ENCODE peak calls at places on chromosome 7, in nine cellular contexts. G is fibroblast of pulmonary artery, A is transverse colon, O is cardiac muscle cell, D is choroid plexus epithelial cell, V is colonic mucosa, I is HFF-Myc, W is left ventricle myocardium inferior, T is cardiac fibroblast. R is an unnamed sample.

GRCh38 chr7:91127974-91128373 is 136.3 kb upstream of the FZD1 start:
- DNase-seq in W (no peak), I (no peak), D (no peak), V (no peak), T (no peak), G (no peak), O (no peak), A (no peak), R (no peak)

GRCh38 chr7:112497481-112497880 is 16.7 kb downstream of the LSMEM1 start:
- DNase-seq in T (no peak), O (no peak), I (no peak), V (no peak), A (no peak), W (no peak), G (no peak), D (peak; percentile 56), R (no peak)

GRCh38 chr7:134293029-134293740 is 23.5 kb downstream of the SLC35B4 start:
- DNase-seq in O (no peak), V (peak; percentile 22), I (no peak), T (no peak), W (no peak), A (peak; percentile 35), G (no peak), D (no peak), R (no peak)

GRCh38 chr7:136956232-136956631 is 87.8 kb downstream of the CHRM2 start:
- DNase-seq in T (peak; percentile 72), W (no peak), V (no peak), D (peak; percentile 72), I (peak; percentile 45), G (peak; percentile 64), O (peak; percentile 53), A (no peak), R (peak; percentile 40)

GRCh38 chr7:115965241-115965640 is 65.3 kb downstream of the TFEC start:
- DNase-seq in O (no peak), V (no peak), G (peak; percentile 8), A (no peak), T (no peak), I (no peak), W (no peak), D (no peak), R (no peak)

GRCh38 chr7:102450242-102450641 is 14.4 kb downstream of the ALKBH4 start:
- DNase-seq in G (no peak), A (peak; percentile 48), O (no peak), W (no peak), T (no peak), D (no peak), I (no peak), V (no peak), R (no peak)

GRCh38 chr7:127708788-127709187 is 56.8 kb downstream of the SND1 start:
- DNase-seq in G (peak; percentile 93), O (peak; percentile 90), T (peak; percentile 93), A (peak; percentile 75), V (peak; percentile 79), W (peak; percentile 26), I (peak; percentile 56), D (peak; percentile 93), R (peak; percentile 94)

GRCh38 chr7:19772323-19772722 is 1.1 kb downstream of the TMEM196 start:
- DNase-seq in T (no peak), G (no peak), D (no peak), W (no peak), O (no peak), A (no peak), I (no peak), V (no peak), R (no peak)

GRCh38 chr7:112205348-112206237 is 606 bp downstream of the DOCK4 start:
- DNase-seq in W (peak; percentile 73), I (no peak), O (peak; percentile 78), T (peak; percentile 74), G (peak; percentile 73), D (peak; percentile 76), A (peak; percentile 65), V (peak; percentile 60), R (peak; percentile 67)

GRCh38 chr7:44881066-44881600 is 4.2 kb downstream of the PURB start:
- DNase-seq in D (peak; percentile 40), A (no peak), T (peak; percentile 40), O (peak; percentile 40), W (no peak), G (peak; percentile 46), V (no peak), I (no peak), R (no peak)
- H3K4me3 ChIP-seq in D (peak overlapping the region; percentile 53), A (no peak overlapping the region), T (no peak overlapping the region), O (peak overlapping the region; percentile 71), W (peak overlapping the region; percentile 94), G (peak overlapping the region; percentile 80), V (no peak overlapping the region), I (peak overlapping the region; percentile 76), R (peak overlapping the region; percentile 83)

DNA sequence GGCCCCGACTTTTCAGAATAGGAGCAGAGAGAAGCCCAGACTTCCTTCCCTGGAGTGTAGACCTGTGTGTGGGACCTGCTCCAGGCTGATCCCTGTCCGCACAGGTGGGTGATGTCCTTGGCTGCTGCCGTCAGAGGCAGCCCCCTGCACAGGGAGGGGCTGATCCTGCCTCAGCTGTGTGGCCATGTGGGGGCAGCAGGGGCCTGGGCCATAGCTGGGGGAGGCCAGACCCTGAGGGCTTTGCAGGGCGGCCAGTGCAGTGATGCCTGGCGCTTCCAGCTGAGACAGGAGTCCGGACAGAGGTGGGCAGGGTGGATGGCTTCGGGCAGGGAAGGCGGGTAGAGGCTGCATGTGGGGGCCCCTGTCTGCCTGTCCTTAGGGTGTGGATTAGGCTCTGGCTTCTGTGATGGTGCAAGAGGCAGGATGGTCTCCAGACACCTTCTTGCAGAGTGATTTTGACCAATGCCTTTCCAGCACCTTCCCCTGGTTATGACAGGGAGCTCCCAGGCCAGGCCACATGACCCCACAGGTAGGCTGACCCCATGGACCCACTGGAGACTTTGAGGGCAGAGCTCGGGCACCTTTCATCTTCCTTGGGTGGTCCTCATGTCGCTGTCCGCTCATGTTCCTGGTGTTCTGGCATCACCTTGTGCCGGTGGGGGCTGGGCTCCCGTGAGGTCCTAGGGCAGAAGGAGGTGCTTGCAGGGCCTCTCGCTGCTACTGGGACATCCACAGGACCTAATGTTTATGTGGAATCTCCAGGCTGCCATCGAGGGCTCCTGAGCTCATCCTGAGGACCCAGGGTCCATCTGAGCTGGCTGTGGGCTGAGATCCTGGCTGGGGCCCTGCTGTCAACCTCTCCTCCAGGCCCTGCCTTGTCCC is 141.5 kb downstream of the ADCY1 start:
- DNase-seq in W (no peak), A (no peak), I (no peak), O (no peak), D (no peak), G (no peak), V (no peak), T (no peak), R (no peak)
- TF ChIP-seq CTCF in W (no peak), A (no peak), I (no peak), O (no peak), D (no peak), G (no peak), V (no peak), T (no peak), R (no peak)

GRCh38 chr7:47498229-47499056 is 83.5 kb downstream of the TNS3 start:
- DNase-seq in T (no peak), G (no peak), D (no peak), O (no peak), V (peak; percentile 85), W (no peak), A (peak; percentile 71), I (no peak), R (no peak)
- H3K4me3 ChIP-seq in T (no peak overlapping the region), G (no peak overlapping the region), D (no peak overlapping the region), O (no peak overlapping the region), V (no peak overlapping the region), W (no peak overlapping the region), A (no peak overlapping the region), I (no peak overlapping the region), R (no peak overlapping the region)

GRCh38 chr7:105580022-105580740 is 1.1 kb downstream of the EFCAB10 start:
- DNase-seq in V (no peak), T (no peak), A (no peak), D (peak; percentile 17), W (no peak), I (no peak), G (no peak), O (no peak), R (no peak)
- TF ChIP-seq CTCF in V (no peak), T (no peak), A (no peak), D (peak; percentile 43), W (no peak), I (no peak), G (peak; percentile 6), O (no peak), R (no peak)

GRCh38 chr7:93890464-93891068 is at the start of gene TFPI2:
- DNase-seq in A (peak; percentile 14), D (peak; percentile 84), T (peak; percentile 92), V (peak; percentile 18), W (peak; percentile 21), I (no peak), G (peak; percentile 90), O (peak; percentile 87), R (peak; percentile 49)
- H3K4me3 ChIP-seq in A (peak within 1 kb of the TSS; percentile 38), D (peak within 1 kb of the TSS; percentile 83), T (peak within 1 kb of the TSS; percentile 78), V (peak within 1 kb of the TSS; percentile 31), W (peak within 1 kb of the TSS; percentile 76), I (peak within 1 kb of the TSS; percentile 59), G (peak within 1 kb of the TSS; percentile 83), O (peak within 1 kb of the TSS; percentile 81), R (peak within 1 kb of the TSS; percentile 71)